ENCODE peak calls at places on chromosomes 12 and 14, in six cellular contexts. J, A, K, V, H and W are unnamed samples.

GRCh38 chr14:76848879-76849278 is 22.7 kb downstream of the LRRC74A start:
- DNase-seq in K (no peak), A (no peak), J (no peak), H (no peak), V (peak; percentile 31), W (no peak)

GRCh38 chr14:104971447-104972240 is 6.5 kb downstream of the AHNAK2 start:
- DNase-seq in J (no peak), H (no peak), V (no peak), A (no peak), K (no peak), W (no peak)

GRCh38 chr12:112175361-112176155 is 50.2 kb downstream of the TRAFD1 start:
- DNase-seq in K (no peak), J (no peak), H (no peak), V (no peak), A (no peak), W (no peak)

GRCh38 chr14:96587823-96588385 is 85.7 kb downstream of the PAPOLA start:
- DNase-seq in K (no peak), H (no peak), A (no peak), V (no peak), J (no peak), W (no peak)

GRCh38 chr14:81805785-81806184 is 272.1 kb upstream of the SEL1L start:
- DNase-seq in A (no peak), H (no peak), K (no peak), J (no peak), V (peak; percentile 4), W (no peak)

GRCh38 chr14:68791078-68791983 is 1.5 kb downstream of the ZFP36L1 start:
- DNase-seq in J (peak; percentile 61), A (no peak), K (no peak), H (no peak), V (no peak), W (no peak)

GRCh38 chr14:76259029-76259735 is 107.5 kb downstream of the GPATCH2L start:
- DNase-seq in J (no peak), A (no peak), K (no peak), V (no peak), H (no peak), W (no peak)

GRCh38 chr14:105914738-105915385 is 388.5 kb downstream of the TMEM121 start:
- DNase-seq in H (no peak), K (no peak), J (no peak), V (no peak), A (no peak), W (no peak)

GRCh38 chr12:94025730-94026129 is 122.6 kb upstream of the PLXNC1 start:
- DNase-seq in J (no peak), H (no peak), A (no peak), K (no peak), V (no peak), W (no peak)

GRCh38 chr12:11797317-11797913 is 147.9 kb downstream of the ETV6 start:
- DNase-seq in K (no peak), J (peak; percentile 99), A (no peak), H (no peak), V (no peak), W (no peak)

GRCh38 chr12:24815087-24815423 is 133.8 kb downstream of the BCAT1 start:
- DNase-seq in J (no peak), K (no peak), V (no peak), A (no peak), H (no peak), W (no peak)